ENCODE peak calls at places on chromosome 20, in nine cellular contexts. P is activated CD4-positive, CD25-positive, alpha-beta regulatory T cell; B is NCI-H748 treated with DMSO at 0.1 percent for 48 hours; W is T-helper 9 cell; U is upper lobe of left lung; O is mammary epithelial cell; N is HL-60; R is activated CD4-positive, alpha-beta T cell treated with anti-CD3 and anti-CD28 coated beads, Interleukin-2, amount 50 U/mL, for 24 hours; K is M059J. L is an unnamed sample.

GRCh38 chr20:9244811-9245210 is 175.9 kb downstream of the PLCB4 start:
- DNase-seq in P (no peak), B (no peak), W (no peak), U (no peak), O (no peak), N (no peak), R (no peak), K (no peak), L (no peak)

GRCh38 chr20:62766071-62766450 is 30.2 kb upstream of the MRGBP start:
- DNase-seq in P (no peak), B (no peak), W (no peak), U (peak), O (no peak), N (no peak), R (no peak), K (no peak), L (no peak)

GRCh38 chr20:25320035-25320800 is 70.4 kb downstream of the ABHD12 start:
- DNase-seq in P (no peak), B (no peak), W (no peak), U (no peak), O (no peak), N (no peak), R (no peak), K (no peak), L (no peak)

GRCh38 chr20:62985089-62985778 is 21.5 kb downstream of the BHLHE23 start:
- DNase-seq in P (no peak), B (peak), W (no peak), U (no peak), O (no peak), N (no peak), R (no peak), K (no peak), L (no peak)

GRCh38 chr20:49283703-49284625 is 6.1 kb upstream of the ZNFX1 start:
- DNase-seq in P (no peak), B (no peak), W (no peak), U (no peak), O (no peak), N (no peak), R (no peak), K (no peak), L (no peak)

GRCh38 chr20:63470410-63470809 is 2.0 kb downstream of the KCNQ2 start:
- DNase-seq in P (no peak), B (no peak), W (no peak), U (peak), O (no peak), N (no peak), R (no peak), K (no peak), L (no peak)

GRCh38 chr20:33250666-33251065 is 14.9 kb downstream of the BPIFA1 start:
- DNase-seq in P (no peak), B (no peak), W (no peak), U (no peak), O (no peak), N (no peak), R (no peak), K (no peak), L (no peak)

GRCh38 chr20:37414636-37415035 is 68.7 kb downstream of the SRC start:
- DNase-seq in P (no peak), B (no peak), W (no peak), U (no peak), O (no peak), N (no peak), R (no peak), K (no peak), L (no peak)

GRCh38 chr20:2688041-2688591 is 4.5 kb upstream of the EBF4 start:
- DNase-seq in P (peak), B (peak), W (peak), U (peak), O (no peak), N (peak), R (peak), K (peak), L (peak)

GRCh38 chr20:11522359-11522758 is 395.3 kb upstream of the BTBD3 start:
- DNase-seq in P (no peak), B (no peak), W (no peak), U (no peak), O (no peak), N (no peak), R (no peak), K (peak), L (no peak)

GRCh38 chr20:58264271-58264670 is 35.8 kb upstream of the ANKRD60 start:
- DNase-seq in P (no peak), B (no peak), W (no peak), U (no peak), O (no peak), N (no peak), R (no peak), K (no peak), L (no peak)

GRCh38 chr20:59149678-59150504 is 13.7 kb upstream of the ZNF831 start:
- DNase-seq in P (no peak), B (no peak), W (peak), U (peak), O (no peak), N (peak), R (no peak), K (no peak), L (peak)

GRCh38 chr20:22583773-22584629 is at the start of gene FOXA2:
- DNase-seq in P (no peak), B (peak), W (no peak), U (peak), O (no peak), N (no peak), R (no peak), K (no peak), L (no peak)

GRCh38 chr20:24465168-24465567 is 4.3 kb upstream of the SYNDIG1 start:
- DNase-seq in P (no peak), B (no peak), W (no peak), U (no peak), O (no peak), N (no peak), R (no peak), K (no peak), L (no peak)

GRCh38 chr20:50379049-50379990 is 130.9 kb upstream of the PTPN1 start:
- DNase-seq in P (no peak), B (no peak), W (no peak), U (peak), O (peak), N (peak), R (no peak), K (no peak), L (no peak)

GRCh38 chr20:18657575-18657974 is 69.7 kb downstream of the DTD1 start:
- DNase-seq in P (no peak), B (no peak), W (no peak), U (no peak), O (peak), N (no peak), R (no peak), K (no peak), L (no peak)

L was measured in stimulated activated naive B cell treated with anti-CD40 and anti-IgM and Interleukin-4, amounts not matched to agents 10 μg/mL and 1 μg/mL and 100 μg/mL, for 72 hours.